ENCODE peak calls at places on chromosomes 3 and 15, in seven cellular contexts. E is mucosa of descending colon, B is tibial artery, M is breast epithelium, O is left lung, S is psoas muscle, Y is hepatocyte. F is an unnamed sample.

GRCh38 chr3:27910456-27910855 is 188.3 kb upstream of the EOMES start:
- DNase-seq in E (no peak), B (no peak), M (no peak), O (no peak), S (no peak), Y (no peak), F (no peak)

GRCh38 chr3:112339609-112340008 is 6.7 kb downstream of the CD200 start:
- DNase-seq in E (no peak), B (no peak), M (no peak), O (no peak), S (no peak), Y (no peak), F (no peak)

GRCh38 chr3:22296641-22297040 is 545.6 kb upstream of the ZNF385D start:
- DNase-seq in E (no peak), B (no peak), M (no peak), O (no peak), S (no peak), Y (peak; percentile 8), F (no peak)

GRCh38 chr15:74218172-74218885 is 15.7 kb upstream of the STRA6 start:
- DNase-seq in E (no peak), B (no peak), M (no peak), O (no peak), S (no peak), Y (no peak), F (no peak)

GRCh38 chr3:42169579-42169978 is 78.4 kb downstream of the TRAK1 start:
- DNase-seq in E (no peak), B (no peak), M (no peak), O (no peak), S (no peak), Y (no peak), F (no peak)

GRCh38 chr15:36599824-36600365 is 20.5 kb downstream of the CDIN1 start:
- DNase-seq in E (no peak), B (no peak), M (no peak), O (no peak), S (no peak), Y (no peak), F (no peak)

GRCh38 chr3:61454806-61455205 is 106.6 kb upstream of the PTPRG start:
- DNase-seq in E (no peak), B (no peak), M (no peak), O (no peak), S (no peak), Y (no peak), F (no peak)

GRCh38 chr3:147411235-147411607 is 2.1 kb downstream of the ZIC1 start:
- DNase-seq in E (no peak), B (no peak), M (no peak), O (no peak), S (no peak), Y (no peak), F (no peak)

GRCh38 chr15:90219421-90220141 is 14.2 kb downstream of the CIB1 start:
- DNase-seq in E (peak; percentile 61), B (no peak), M (no peak), O (no peak), S (peak; percentile 53), Y (peak; percentile 60), F (no peak)

GRCh38 chr3:194937751-194938358 is 252.2 kb downstream of the FAM43A start:
- DNase-seq in E (no peak), B (no peak), M (no peak), O (no peak), S (no peak), Y (no peak), F (no peak)

GRCh38 chr3:65485826-65486592 is 552.7 kb downstream of the MAGI1 start:
- DNase-seq in E (no peak), B (no peak), M (no peak), O (no peak), S (no peak), Y (no peak), F (no peak)

GRCh38 chr15:59457103-59457502 is 19.1 kb downstream of the FAM81A start:
- DNase-seq in E (no peak), B (no peak), M (no peak), O (no peak), S (no peak), Y (no peak), F (no peak)

GRCh38 chr3:119255214-119255613 is 14.5 kb upstream of the B4GALT4 start:
- DNase-seq in E (no peak), B (no peak), M (no peak), O (no peak), S (no peak), Y (no peak), F (no peak)

GRCh38 chr3:56314842-56315241 is 153.4 kb downstream of the ERC2 start:
- DNase-seq in E (no peak), B (no peak), M (peak; percentile 52), O (peak; percentile 33), S (peak; percentile 29), Y (no peak), F (no peak)

GRCh38 chr3:65713016-65713415 is 325.7 kb downstream of the MAGI1 start:
- DNase-seq in E (no peak), B (no peak), M (no peak), O (no peak), S (no peak), Y (peak; percentile 66), F (no peak)

GRCh38 chr3:38227989-38228388 is 37.6 kb upstream of the SLC22A13 start:
- DNase-seq in E (no peak), B (no peak), M (no peak), O (no peak), S (no peak), Y (no peak), F (no peak)

GRCh38 chr15:67126551-67127333 is 61.3 kb downstream of the SMAD3 start:
- DNase-seq in E (no peak), B (peak; percentile 57), M (no peak), O (no peak), S (no peak), Y (peak; percentile 37), F (no peak)

GRCh38 chr3:38966956-38967795 is 84.6 kb downstream of the SCN11A start:
- DNase-seq in E (no peak), B (no peak), M (no peak), O (no peak), S (no peak), Y (no peak), F (no peak)

GRCh38 chr15:27744651-27745050 is 354.5 kb downstream of the OCA2 start:
- DNase-seq in E (no peak), B (no peak), M (no peak), O (no peak), S (no peak), Y (no peak), F (no peak)

GRCh38 chr3:159798951-159799350 is 189.7 kb upstream of the IL12A start:
- DNase-seq in E (no peak), B (no peak), M (no peak), O (no peak), S (no peak), Y (peak; percentile 54), F (no peak)

GRCh38 chr15:81108427-81108826 is 25.6 kb upstream of the CFAP161 start:
- DNase-seq in E (no peak), B (no peak), M (no peak), O (no peak), S (no peak), Y (no peak), F (no peak)

GRCh38 chr3:141266797-141267555 is 35.4 kb downstream of the PXYLP1 start:
- DNase-seq in E (no peak), B (peak; percentile 39), M (no peak), O (no peak), S (no peak), Y (no peak), F (no peak)
- H3K4me3 ChIP-seq in E (no peak overlapping the region), B (no peak overlapping the region), M (no peak overlapping the region), O (no peak overlapping the region), S (peak overlapping the region; percentile 18), Y (no peak overlapping the region), F (peak overlapping the region; percentile 42)

GRCh38 chr3:108914774-108915641 is 38.7 kb downstream of the GUCA1C start:
- DNase-seq in E (no peak), B (no peak), M (no peak), O (peak; percentile 37), S (no peak), Y (peak; percentile 75), F (no peak)
- H3K4me1 ChIP-seq in E (no peaks in the 10 kb centered on the region), B (no peaks in the 10 kb centered on the region), M (no peaks in the 10 kb centered on the region), O (no peaks in the 10 kb centered on the region), S (no peaks in the 10 kb centered on the region), Y (no peaks in the 10 kb centered on the region), F (no peaks in the 10 kb centered on the region)

DNA sequence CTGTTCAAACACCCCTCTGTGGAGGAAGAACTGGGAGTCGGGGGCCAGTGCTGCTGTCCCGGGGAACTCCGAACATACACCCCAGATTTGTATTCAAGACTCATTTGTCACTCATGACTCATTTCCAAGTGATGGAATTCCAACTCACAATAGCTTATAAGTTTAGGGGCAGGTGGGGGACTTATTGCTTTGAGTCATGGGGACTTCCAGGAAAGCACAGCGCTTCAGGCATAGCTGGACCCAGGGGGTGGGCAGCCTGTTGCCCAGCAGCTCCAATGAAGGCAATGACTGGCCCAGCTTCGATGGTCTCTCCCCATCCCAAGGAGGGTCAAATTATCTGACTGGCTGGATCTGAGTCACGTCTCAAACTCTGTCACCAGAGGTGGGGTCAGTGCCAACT is 72.4 kb downstream of the TM2D3 start:
- DNase-seq in E (no peak), B (no peak), M (no peak), O (no peak), S (no peak), Y (no peak), F (no peak)
- H3K4me3 ChIP-seq in E (no peak overlapping the region), B (no peak overlapping the region), M (no peak overlapping the region), O (no peak overlapping the region), S (no peak overlapping the region), Y (no peak overlapping the region), F (no peak overlapping the region)

GRCh38 chr3:72093270-72093669 is 308.3 kb upstream of the PROK2 start:
- DNase-seq in E (no peak), B (no peak), M (no peak), O (no peak), S (no peak), Y (no peak), F (no peak)

GRCh38 chr3:72092778-72093177 is 307.8 kb upstream of the PROK2 start:
- DNase-seq in E (no peak), B (no peak), M (no peak), O (no peak), S (no peak), Y (no peak), F (no peak)

GRCh38 chr3:72099331-72100061 is 314.5 kb upstream of the PROK2 start:
- DNase-seq in E (no peak), B (no peak), M (no peak), O (no peak), S (no peak), Y (no peak), F (no peak)

GRCh38 chr3:72097053-72097452 is 312.1 kb upstream of the PROK2 start:
- DNase-seq in E (no peak), B (no peak), M (no peak), O (no peak), S (no peak), Y (no peak), F (no peak)

GRCh38 chr3:72095521-72095920 is 310.6 kb upstream of the PROK2 start:
- DNase-seq in E (no peak), B (no peak), M (no peak), O (no peak), S (no peak), Y (no peak), F (no peak)
- H3K4me1 ChIP-seq in E (no peaks in the 10 kb centered on the region), B (peaks cover 21% of the 10 kb centered on the region), M (no peaks in the 10 kb centered on the region), O (peaks cover 12% of the 10 kb centered on the region), S (peaks cover under 1% of the 10 kb centered on the region), Y (peaks cover 15% of the 10 kb centered on the region), F (peaks cover 22% of the 10 kb centered on the region)